ENCODE peak calls at places on chromosomes 1 and 21, in ten cellular contexts. M is keratinocyte, P is colonic mucosa, N is H9, W is fibroblast of lung, F is neuronal stem cell, L is IMR-90, H is HCT116, G is neural progenitor cell, A is astrocyte. X is an unnamed sample.

GRCh38 chr1:74571493-74571800 is 59.0 kb upstream of the LRRC53 start:
- DNase-seq in F (no peak), M (no peak), L (no peak), N (no peak), A (no peak), W (no peak), P (no peak), H (no peak), G (no peak), X (no peak)

GRCh38 chr1:229229137-229229720 is 41.7 kb upstream of the RAB4A start:
- DNase-seq in G (peak; percentile 36), H (no peak), A (no peak), L (no peak), M (no peak), W (no peak), N (peak; percentile 76), F (no peak), P (no peak), X (no peak)

GRCh38 chr1:42923367-42924248 is 35.1 kb downstream of the SLC2A1 start:
- DNase-seq in G (no peak), W (no peak), P (peak; percentile 23), M (no peak), A (no peak), N (no peak), F (no peak), L (no peak), H (no peak), X (no peak)

GRCh38 chr21:41371698-41372030 is 9.8 kb downstream of the MX2 start:
- DNase-seq in W (no peak), H (no peak), M (no peak), P (no peak), L (no peak), F (no peak), A (no peak), G (no peak), N (no peak), X (no peak)

GRCh38 chr21:38958940-38959685 is 153.4 kb downstream of the ETS2 start:
- DNase-seq in W (peak; percentile 92), G (no peak), A (peak; percentile 55), M (no peak), P (peak; percentile 62), L (peak; percentile 74), N (no peak), F (no peak), H (no peak), X (no peak)

GRCh38 chr1:18541046-18541795 is 60.5 kb downstream of the KLHDC7A start:
- DNase-seq in N (peak; percentile 15), P (no peak), A (no peak), L (no peak), W (no peak), F (no peak), H (no peak), M (no peak), G (no peak), X (no peak)

GRCh38 chr1:244989813-244990212 is 125.5 kb upstream of the HNRNPU start:
- DNase-seq in L (peak; percentile 69), A (peak; percentile 41), H (no peak), M (no peak), G (no peak), F (no peak), N (no peak), P (no peak), W (peak; percentile 17), X (peak; percentile 35)

GRCh38 chr1:53766766-53767409 is 27.9 kb upstream of the GLIS1 start:
- DNase-seq in M (no peak), F (no peak), P (no peak), N (no peak), H (no peak), A (peak; percentile 75), G (no peak), L (peak; percentile 68), W (peak; percentile 61), X (peak; percentile 69)

GRCh38 chr1:189269011-189269410 is 1208.7 kb downstream of the BRINP3 start:
- DNase-seq in G (peak; percentile 60), A (peak; percentile 26), H (peak; percentile 64), N (no peak), P (no peak), F (peak; percentile 8), M (no peak), L (peak; percentile 24), W (peak; percentile 44), X (no peak)

DNA sequence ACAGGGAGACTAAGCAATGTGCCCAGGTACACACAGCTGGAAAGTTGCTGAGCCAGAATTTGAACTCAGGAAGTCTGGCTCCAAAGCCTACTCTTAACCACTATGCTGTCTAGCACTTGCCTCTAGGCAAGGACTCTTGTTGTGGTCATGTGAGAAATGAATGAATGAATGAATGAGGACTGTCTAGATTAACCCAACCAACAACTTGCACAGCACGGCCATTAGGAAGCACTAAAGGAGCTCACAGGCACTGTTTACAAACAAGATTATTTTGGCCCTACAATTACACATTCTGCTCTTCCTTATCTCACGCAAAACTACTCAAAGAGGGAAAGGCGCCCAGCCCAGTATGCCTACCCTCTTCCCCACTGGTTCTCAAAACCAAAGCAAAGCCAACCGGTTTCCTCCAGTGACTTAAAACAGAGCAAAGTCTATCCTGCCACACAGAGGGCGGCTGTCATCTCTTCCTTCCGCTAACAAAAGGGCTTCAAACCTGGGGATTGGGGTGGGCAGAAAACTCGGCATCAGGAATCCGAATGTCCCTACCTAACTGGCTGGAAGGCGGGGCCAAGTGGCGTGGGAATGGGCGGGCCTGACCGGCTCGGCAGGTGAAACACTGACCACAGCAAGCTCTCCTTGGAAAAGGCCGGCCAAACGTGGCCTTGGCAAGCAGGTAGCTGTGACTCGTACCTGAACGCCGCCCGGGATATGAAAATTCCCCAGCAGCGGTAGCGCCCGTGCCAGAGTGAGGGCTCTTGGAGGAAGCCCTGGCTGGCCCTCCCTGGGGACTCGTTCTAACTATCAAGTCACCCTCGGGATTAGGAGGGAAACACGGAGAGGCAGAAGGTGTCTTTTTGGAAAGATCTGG is 948 bp downstream of the STK40 start:
- DNase-seq in N (peak; percentile 71), A (no peak), F (no peak), G (peak; percentile 69), P (peak; percentile 91), H (peak; percentile 57), M (no peak), W (peak; percentile 6), L (no peak), X (peak; percentile 41)
- H3K9ac ChIP-seq in N (peak overlapping the region; percentile 68), A (peak overlapping the region; percentile 97), F (peak overlapping the region; percentile 32), G (peak overlapping the region; percentile 66), P (peak overlapping the region; percentile 95), H (peak overlapping the region; percentile 82), M (peak overlapping the region; percentile 94), W (peak overlapping the region; percentile 95), L (peak overlapping the region; percentile 93), X (peak overlapping the region; percentile 94)

GRCh38 chr1:248804771-248805681 is 20.7 kb downstream of the SH3BP5L start:
- DNase-seq in M (no peak), N (no peak), L (no peak), W (no peak), G (no peak), F (no peak), P (peak; percentile 45), A (no peak), H (no peak), X (no peak)
- H3K9ac ChIP-seq in M (no peak overlapping the region), N (no peak overlapping the region), L (no peak overlapping the region), W (no peak overlapping the region), G (no peak overlapping the region), F (no peak overlapping the region), P (peak overlapping the region; percentile 41), A (no peak overlapping the region), H (no peak overlapping the region), X (no peak overlapping the region)

DNA sequence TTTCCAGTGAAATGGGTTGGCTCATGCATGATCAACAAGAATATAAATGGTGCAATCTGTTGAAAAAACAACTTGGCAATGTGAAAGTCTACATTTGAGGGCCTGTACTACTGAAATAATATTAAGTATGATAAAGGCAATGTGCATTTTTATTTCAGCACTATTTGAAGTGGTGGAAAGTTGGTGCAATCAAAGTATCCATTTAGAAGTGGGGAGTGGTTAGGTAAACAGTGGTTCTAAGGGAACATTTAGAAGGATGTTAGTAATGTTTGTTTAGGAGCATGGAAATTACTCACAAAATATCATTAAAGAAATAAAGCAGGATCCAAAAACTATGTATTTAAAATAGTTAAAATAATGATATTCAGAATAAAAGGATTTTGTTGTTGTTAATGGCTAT is 60.2 kb downstream of the CHRM3 start:
- DNase-seq in M (no peak), A (no peak), N (no peak), G (no peak), H (no peak), F (no peak), W (no peak), P (no peak), L (no peak), X (no peak)
- H3K9ac ChIP-seq in M (no peak overlapping the region), A (no peak overlapping the region), N (no peak overlapping the region), G (no peak overlapping the region), H (no peak overlapping the region), F (no peak overlapping the region), W (no peak overlapping the region), P (no peak overlapping the region), L (no peak overlapping the region), X (no peak overlapping the region)

GRCh38 chr1:6084781-6085495 is 39.2 kb downstream of the KCNAB2 start:
- DNase-seq in G (no peak), P (no peak), L (no peak), M (no peak), N (no peak), F (no peak), W (no peak), H (no peak), A (no peak), X (no peak)
- H3K9ac ChIP-seq in G (no peak overlapping the region), P (no peak overlapping the region), L (no peak overlapping the region), M (no peak overlapping the region), N (no peak overlapping the region), F (no peak overlapping the region), W (no peak overlapping the region), H (no peak overlapping the region), A (no peak overlapping the region), X (no peak overlapping the region)

X was measured in endothelial cell of umbilical vein.